ENCODE peak calls at places on chromosome 5, in five cellular contexts. W is fibroblast of pulmonary artery, Y is NCI-H2081, C is H1, U is aorta. H is an unnamed sample.

GRCh38 chr5:143166661-143167420 is 236.6 kb downstream of the NR3C1 start:
- DNase-seq in W (no peak), Y (no peak), C (no peak), U (no peak), H (no peak)

GRCh38 chr5:31477516-31477915 is 54.4 kb downstream of the DROSHA start:
- DNase-seq in W (no peak), Y (no peak), C (no peak), U (no peak), H (no peak)

GRCh38 chr5:439181-439580 is 3.8 kb upstream of the EXOC3 start:
- DNase-seq in W (no peak), Y (no peak), C (no peak), U (peak; percentile 13), H (no peak)

GRCh38 chr5:60597570-60597969 is 102.4 kb downstream of the DEPDC1B start:
- DNase-seq in W (no peak), Y (no peak), C (no peak), U (no peak), H (no peak)

GRCh38 chr5:26791021-26791420 is 247.4 kb downstream of the CDH9 start:
- DNase-seq in W (no peak), Y (no peak), C (no peak), U (no peak), H (no peak)

GRCh38 chr5:150590979-150591411 is 49.5 kb upstream of the SYNPO start:
- DNase-seq in W (peak; percentile 53), Y (no peak), C (no peak), U (peak; percentile 82), H (peak; percentile 85)

GRCh38 chr5:167730121-167730520 is 561.3 kb upstream of the WWC1 start:
- DNase-seq in W (peak; percentile 98), Y (no peak), C (no peak), U (no peak), H (no peak)

GRCh38 chr5:156595132-156595787 is 254.8 kb upstream of the PPP1R2B start:
- DNase-seq in W (peak; percentile 3), Y (no peak), C (no peak), U (no peak), H (peak; percentile 81)

GRCh38 chr5:144315994-144316634 is 145.4 kb downstream of the KCTD16 start:
- DNase-seq in W (no peak), Y (peak; percentile 73), C (no peak), U (no peak), H (no peak)